ENCODE peak calls at places on chromosome 11, in five cellular contexts. K is breast epithelium, C is HepG2, A is prostate gland, Y is transverse colon. V is an unnamed sample.

GRCh38 chr11:109033627-109034340 is 368.9 kb downstream of the DDX10 start:
- DNase-seq in C (no peak), A (no peak), K (no peak), Y (no peak), V (no peak)

GRCh38 chr11:79440451-79441158 is at the start of gene TENM4:
- DNase-seq in Y (peak; percentile 35), A (peak; percentile 40), K (no peak), C (no peak), V (peak; percentile 37)

GRCh38 chr11:46248270-46249102 is 29.0 kb upstream of the CREB3L1 start:
- DNase-seq in K (no peak), Y (no peak), A (no peak), C (peak; percentile 33), V (no peak)

GRCh38 chr11:23594755-23595154 is 734.5 kb upstream of the CCDC179 start:
- DNase-seq in K (no peak), Y (no peak), C (no peak), A (no peak), V (no peak)

GRCh38 chr11:46778416-46778815 is 59.4 kb downstream of the F2 start:
- DNase-seq in C (peak; percentile 32), K (no peak), Y (no peak), A (no peak), V (no peak)

GRCh38 chr11:64736654-64737053 is 7.3 kb downstream of the RASGRP2 start:
- DNase-seq in C (no peak), A (no peak), K (no peak), Y (no peak), V (no peak)

GRCh38 chr11:127574528-127574927 is 574.0 kb upstream of the KIRREL3 start:
- DNase-seq in K (no peak), C (no peak), A (no peak), Y (no peak), V (no peak)

GRCh38 chr11:61567286-61568061 is 13.4 kb downstream of the SYT7 start:
- DNase-seq in K (peak; percentile 62), A (peak; percentile 70), C (peak; percentile 77), Y (peak; percentile 75), V (peak; percentile 74)

GRCh38 chr11:113446938-113447337 is 28.3 kb downstream of the DRD2 start:
- DNase-seq in K (peak; percentile 76), Y (no peak), C (no peak), A (peak; percentile 26), V (no peak)

GRCh38 chr11:539971-540481 is 2.7 kb downstream of the LRRC56 start:
- DNase-seq in A (no peak), Y (no peak), C (no peak), K (no peak), V (no peak)

GRCh38 chr11:67504950-67505561 is at the start of gene PITPNM1:
- DNase-seq in C (peak; percentile 29), Y (peak; percentile 89), K (peak; percentile 53), A (peak; percentile 49), V (peak; percentile 90)

GRCh38 chr11:63491240-63491587 is 247 bp upstream of the PLAAT5 start:
- DNase-seq in Y (no peak), K (no peak), C (no peak), A (no peak), V (no peak)

GRCh38 chr11:33734441-33735165 is 1.6 kb downstream of the CD59 start:
- DNase-seq in K (peak; percentile 60), A (no peak), Y (peak; percentile 46), C (no peak), V (no peak)

GRCh38 chr11:46490576-46491100 is 99.1 kb upstream of the CHRM4 start:
- DNase-seq in K (no peak), Y (no peak), A (no peak), C (no peak), V (no peak)

GRCh38 chr11:104332110-104332509 is 168.2 kb upstream of the PDGFD start:
- DNase-seq in Y (peak; percentile 17), A (no peak), C (peak; percentile 5), K (no peak), V (no peak)

GRCh38 chr11:78927511-78927910 is 352.8 kb upstream of the NARS2 start:
- DNase-seq in Y (no peak), K (no peak), A (no peak), C (no peak), V (no peak)

GRCh38 chr11:118055966-118056365 is 20.9 kb upstream of the TMPRSS4 start:
- DNase-seq in C (no peak), K (peak; percentile 9), Y (peak; percentile 3), A (no peak), V (no peak)

GRCh38 chr11:18766015-18766414 is 25.6 kb downstream of the PTPN5 start:
- DNase-seq in Y (no peak), C (no peak), A (no peak), K (no peak), V (no peak)

GRCh38 chr11:8026982-8027381 is 39.8 kb downstream of the EIF3F start:
- DNase-seq in K (no peak), A (no peak), C (no peak), Y (no peak), V (no peak)

GRCh38 chr11:72233056-72233772 is 8.6 kb downstream of the INPPL1 start:
- DNase-seq in A (no peak), C (no peak), Y (no peak), K (peak; percentile 15), V (no peak)

GRCh38 chr11:70556884-70557741 is 158.8 kb downstream of the CTTN start:
- DNase-seq in Y (peak; percentile 73), K (no peak), C (no peak), A (no peak), V (no peak)

GRCh38 chr11:100929377-100929776 is 200.2 kb downstream of the PGR start:
- DNase-seq in A (no peak), K (no peak), C (no peak), Y (no peak), V (no peak)

GRCh38 chr11:21177379-21177778 is 508.0 kb downstream of the NELL1 start:
- DNase-seq in Y (no peak), A (no peak), K (no peak), C (no peak), V (no peak)

GRCh38 chr11:75576445-75577049 is 14.5 kb downstream of the SERPINH1 start:
- DNase-seq in K (peak; percentile 70), A (no peak), Y (peak; percentile 61), C (no peak), V (peak; percentile 53)

GRCh38 chr11:71927813-71928738 is at the start of gene XNDC1N:
- DNase-seq in C (peak; percentile 89), A (peak; percentile 77), Y (peak; percentile 40), K (peak; percentile 40), V (peak; percentile 56)

GRCh38 chr11:66277475-66278391 is at the start of gene CNIH2:
- DNase-seq in K (no peak), Y (peak; percentile 47), C (no peak), A (no peak), V (peak; percentile 74)
- TF ChIP-seq POLR2AphosphoS5 in K (no peak), Y (no peak), C (no peak), A (no peak), V (no peak)

DNA sequence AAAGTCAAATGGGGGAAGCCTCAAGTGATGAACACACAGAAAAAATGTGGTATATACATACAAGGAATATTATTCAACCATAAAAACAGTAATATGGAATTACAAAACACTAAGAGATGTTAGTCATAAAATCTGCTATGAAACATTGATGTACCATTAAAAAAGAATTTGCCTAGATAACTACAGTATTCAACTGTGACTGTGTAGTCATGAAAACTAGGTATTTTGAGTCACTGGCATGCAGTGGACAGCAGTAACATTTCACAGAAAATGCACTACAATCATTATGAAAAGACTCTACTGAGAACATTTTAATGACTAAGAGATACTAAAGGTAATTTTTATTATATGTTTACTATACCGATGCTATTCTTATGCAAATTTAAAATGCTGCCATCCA is 11.7 kb downstream of the ZNF195 start:
- DNase-seq in A (no peak), Y (no peak), C (no peak), K (no peak), V (no peak)
- TF ChIP-seq POLR2A in A (no peak), Y (no peak), C (no peak), K (no peak), V (no peak)

GRCh38 chr11:11963842-11964773 is 44.3 kb downstream of the DKK3 start:
- DNase-seq in C (no peak), Y (no peak), K (no peak), A (no peak), V (no peak)
- TF ChIP-seq POLR2AphosphoS5 in C (no peak), Y (no peak), K (no peak), A (no peak), V (no peak)

DNA sequence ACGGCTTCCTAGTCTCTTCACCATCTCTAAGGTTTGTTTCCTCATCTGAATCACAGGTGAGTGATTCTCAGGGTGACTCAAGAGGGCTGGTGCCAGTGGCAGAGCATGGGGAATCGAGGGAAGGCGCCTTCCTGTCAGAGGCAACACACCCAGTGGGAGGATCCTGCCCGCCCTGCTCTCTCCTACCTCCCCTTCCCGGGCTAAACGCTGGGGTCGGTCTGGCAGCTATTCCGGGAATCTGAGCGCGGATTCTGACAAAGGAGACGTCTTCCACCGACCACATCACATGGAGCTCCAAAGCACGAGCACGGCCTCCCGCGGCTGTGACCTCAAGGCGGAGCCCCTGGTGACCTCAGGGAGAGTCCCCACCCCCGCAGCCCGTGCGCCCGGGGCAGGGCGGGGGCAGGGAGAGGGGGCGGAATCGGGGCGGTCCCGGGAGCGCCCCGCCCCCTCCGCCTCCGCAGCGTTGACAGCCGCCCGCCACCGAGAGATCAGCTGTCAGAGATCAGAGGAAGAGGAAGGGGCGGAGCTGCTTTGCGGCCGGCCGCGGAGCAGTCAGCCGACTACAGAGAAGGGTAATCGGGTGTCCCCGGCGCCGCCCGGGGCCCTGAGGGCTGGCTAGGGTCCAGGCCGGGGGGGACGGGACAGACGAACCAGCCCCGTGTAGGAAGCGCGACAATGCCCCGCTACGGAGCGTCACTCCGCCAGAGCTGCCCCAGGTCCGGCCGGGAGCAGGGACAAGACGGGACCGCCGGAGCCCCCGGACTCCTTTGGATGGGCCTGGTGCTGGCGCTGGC is at the start of gene SMPD1:
- DNase-seq in Y (peak; percentile 96), C (peak; percentile 74), A (peak; percentile 93), K (peak; percentile 90), V (peak; percentile 93)
- TF ChIP-seq POLR2A in Y (peak; percentile 78), C (peak; percentile 37), A (peak; percentile 83), K (peak; percentile 10), V (peak; percentile 67)

GRCh38 chr11:47916361-47916841 is 64.0 kb upstream of the PTPRJ start:
- DNase-seq in A (peak; percentile 83), Y (no peak), C (no peak), K (no peak), V (no peak)
- TF ChIP-seq POLR2AphosphoS5 in A (peak; percentile 89), Y (no peak), C (no peak), K (no peak), V (no peak)